ENCODE peak calls at places on chromosomes 12 and 14, in six cellular contexts. K is amniotic stem cell; V is esophagus squamous epithelium; C is T-helper 9 cell; A is stimulated activated naive CD8-positive, alpha-beta T cell treated with anti-CD3 and anti-CD28 coated beads, Interleukin-15, Interleukin-2, amounts not matched to agents 100 U/mL and 50 U/mL, for 24 hours; H is aorta. Y is an unnamed sample.
A peak's percentile ranks its signal among the peaks of the same experiment; 100 is the strongest.

GRCh38 chr12:49121047-49121696 is 10.0 kb downstream of the TUBA1B start:
- DNase-seq in H (no peak), V (no peak), K (peak; percentile 19), C (no peak), A (no peak), Y (no peak)

GRCh38 chr12:90978117-90978770 is 23.3 kb upstream of the CCER1 start:
- DNase-seq in V (no peak), K (peak; percentile 58), A (no peak), H (no peak), C (no peak), Y (no peak)

GRCh38 chr12:15787801-15788200 is 1.4 kb downstream of the EPS8 start:
- DNase-seq in C (no peak), K (no peak), H (no peak), V (no peak), A (no peak), Y (no peak)

GRCh38 chr12:55034218-55034617 is 14.4 kb downstream of the NEUROD4 start:
- DNase-seq in A (no peak), H (no peak), K (no peak), V (no peak), C (no peak), Y (no peak)

GRCh38 chr14:95220663-95221231 is 63.4 kb upstream of the DICER1 start:
- DNase-seq in K (no peak), H (no peak), C (no peak), V (no peak), A (no peak), Y (no peak)

GRCh38 chr14:67971627-67972625 is 152.3 kb downstream of the RAD51B start:
- DNase-seq in C (no peak), H (no peak), K (no peak), V (no peak), A (no peak), Y (no peak)

GRCh38 chr14:65462411-65462810 is 49.9 kb downstream of the FUT8 start:
- DNase-seq in K (no peak), C (no peak), V (no peak), H (no peak), A (peak; percentile 27), Y (no peak)

GRCh38 chr14:100754020-100754419 is 27.3 kb downstream of the DLK1 start:
- DNase-seq in H (no peak), K (no peak), C (no peak), A (no peak), V (no peak), Y (no peak)

GRCh38 chr14:20632831-20633771 is 8.4 kb downstream of the OR6S1 start:
- DNase-seq in H (no peak), K (peak; percentile 43), V (no peak), A (peak; percentile 70), C (peak; percentile 48), Y (peak; percentile 71)

GRCh38 chr12:126397071-126397571 is 1331.9 kb downstream of the AACS start:
- DNase-seq in K (no peak), A (no peak), V (no peak), C (no peak), H (no peak), Y (no peak)

GRCh38 chr14:21528381-21529348 is 2.5 kb upstream of the SALL2 start:
- DNase-seq in C (no peak), V (no peak), A (no peak), K (no peak), H (no peak), Y (no peak)

GRCh38 chr12:105272152-105272551 is 36.2 kb upstream of the APPL2 start:
- DNase-seq in V (no peak), K (no peak), H (no peak), C (no peak), A (no peak), Y (no peak)

GRCh38 chr12:49793620-49794019 is 34.6 kb downstream of the NCKAP5L start:
- DNase-seq in K (no peak), C (no peak), V (no peak), A (no peak), H (peak; percentile 58), Y (no peak)

GRCh38 chr12:19131020-19131431 is 1.5 kb downstream of the PLEKHA5 start:
- DNase-seq in C (no peak), K (no peak), H (no peak), A (no peak), V (no peak), Y (peak; percentile 1)

GRCh38 chr12:114955414-114956014 is 271.5 kb upstream of the TBX3 start:
- DNase-seq in H (no peak), A (no peak), K (no peak), C (no peak), V (no peak), Y (no peak)

Y was measured in CD8-positive, alpha-beta memory T cell.